ENCODE peak calls at places on chromosome 14, in four cellular contexts. N is OCI-LY7, O is tibial nerve, T is cardiac fibroblast. D is an unnamed sample.

GRCh38 chr14:95533822-95534221 is 1.0 kb upstream of the GLRX5 start:
- DNase-seq in T (no peak), N (peak), O (no peak), D (no peak)

GRCh38 chr14:78637489-78637888 is 467.3 kb downstream of the NRXN3 start:
- DNase-seq in O (no peak), T (no peak), N (no peak), D (no peak)

GRCh38 chr14:70707138-70708038 is 65.7 kb downstream of the TTC9 start:
- DNase-seq in O (no peak), N (no peak), T (peak), D (peak)

GRCh38 chr14:95442633-95443021 is 73.8 kb downstream of the SYNE3 start:
- DNase-seq in O (peak), T (peak), N (peak), D (peak)

GRCh38 chr14:64715628-64716412 is 11.6 kb downstream of the PLEKHG3 start:
- DNase-seq in N (no peak), T (no peak), O (no peak), D (peak)

GRCh38 chr14:51643137-51643536 is 8.6 kb upstream of the FRMD6 start:
- DNase-seq in T (no peak), N (no peak), O (no peak), D (peak)

GRCh38 chr14:100761481-100761880 is 34.8 kb downstream of the DLK1 start:
- DNase-seq in T (peak), O (no peak), N (no peak), D (peak)

GRCh38 chr14:51185754-51186153 is 54.3 kb upstream of the TMX1 start:
- DNase-seq in N (no peak), T (no peak), O (no peak), D (no peak)

GRCh38 chr14:95509512-95509911 is 6.9 kb downstream of the SYNE3 start:
- DNase-seq in O (no peak), N (no peak), T (no peak), D (no peak)

GRCh38 chr14:69312608-69313007 is 52.6 kb downstream of the GALNT16 start:
- DNase-seq in T (no peak), N (no peak), O (no peak), D (no peak)

GRCh38 chr14:50774542-50775267 is 56.3 kb downstream of the NIN start:
- DNase-seq in T (no peak), N (no peak), O (peak), D (no peak)

GRCh38 chr14:54627718-54628345 is 60.9 kb downstream of the SAMD4A start:
- DNase-seq in O (peak), T (peak), N (no peak), D (peak)

GRCh38 chr14:91317381-91318313 is 73.1 kb upstream of the GPR68 start:
- DNase-seq in N (peak), O (peak), T (peak), D (no peak)

GRCh38 chr14:63499701-63500250 is 43.4 kb downstream of the PPP2R5E start:
- DNase-seq in T (peak), O (peak), N (no peak), D (peak)

GRCh38 chr14:80275208-80275850 is 64.0 kb upstream of the DIO2 start:
- DNase-seq in O (no peak), T (peak), N (no peak), D (peak)

GRCh38 chr14:103402700-103403099 is 17.5 kb downstream of the MARK3 start:
- DNase-seq in T (peak), O (no peak), N (no peak), D (peak)

GRCh38 chr14:32826404-32827082 is 112.1 kb upstream of the NPAS3 start:
- DNase-seq in T (peak), N (no peak), O (no peak), D (peak)

GRCh38 chr14:24840204-24840893 is 206.4 kb upstream of the GZMB start:
- DNase-seq in N (no peak), T (peak), O (no peak), D (peak)

GRCh38 chr14:86780461-86780860 is 1212.5 kb downstream of the GALC start:
- DNase-seq in T (no peak), O (no peak), N (no peak), D (no peak)

GRCh38 chr14:51525705-51526104 is 126.0 kb upstream of the FRMD6 start:
- DNase-seq in N (no peak), T (no peak), O (no peak), D (no peak)

GRCh38 chr14:101458536-101459391 is 102.5 kb upstream of the DIO3 start:
- DNase-seq in T (no peak), N (no peak), O (no peak), D (no peak)

GRCh38 chr14:90510208-90510607 is 113.4 kb downstream of the CALM1 start:
- DNase-seq in T (no peak), N (no peak), O (no peak), D (no peak)

GRCh38 chr14:76995279-76996035 is 33.1 kb downstream of the IRF2BPL start:
- DNase-seq in T (no peak), O (no peak), N (no peak), D (no peak)

GRCh38 chr14:65412881-65413738 is 580 bp downstream of the FUT8 start:
- DNase-seq in N (peak), T (peak), O (peak), D (peak)

GRCh38 chr14:45787167-45787566 is 534.2 kb upstream of the MIS18BP1 start:
- DNase-seq in T (no peak), O (no peak), N (peak), D (peak)

GRCh38 chr14:75715926-75716780 is 55.1 kb downstream of the TTLL5 start:
- DNase-seq in T (peak), O (no peak), N (no peak), D (peak)

GRCh38 chr14:69077841-69078240 is 75.1 kb downstream of the DCAF5 start:
- DNase-seq in N (no peak), O (no peak), T (peak), D (peak)

GRCh38 chr14:34007902-34008301 is 57.0 kb upstream of the EGLN3 start:
- DNase-seq in T (no peak), O (no peak), N (no peak), D (no peak)

GRCh38 chr14:81465507-81466228 is 65.5 kb upstream of the STON2 start:
- DNase-seq in N (no peak), O (no peak), T (no peak), D (no peak)

GRCh38 chr14:92945959-92946846 is 23.3 kb downstream of the CHGA start:
- DNase-seq in O (peak), N (no peak), T (peak), D (peak)

GRCh38 chr14:33767721-33768457 is 183.0 kb downstream of the EGLN3 start:
- DNase-seq in N (no peak), O (no peak), T (peak), D (peak)

GRCh38 chr14:68210729-68211299 is 391.2 kb downstream of the RAD51B start:
- DNase-seq in N (peak), O (no peak), T (peak), D (peak)

DNA sequence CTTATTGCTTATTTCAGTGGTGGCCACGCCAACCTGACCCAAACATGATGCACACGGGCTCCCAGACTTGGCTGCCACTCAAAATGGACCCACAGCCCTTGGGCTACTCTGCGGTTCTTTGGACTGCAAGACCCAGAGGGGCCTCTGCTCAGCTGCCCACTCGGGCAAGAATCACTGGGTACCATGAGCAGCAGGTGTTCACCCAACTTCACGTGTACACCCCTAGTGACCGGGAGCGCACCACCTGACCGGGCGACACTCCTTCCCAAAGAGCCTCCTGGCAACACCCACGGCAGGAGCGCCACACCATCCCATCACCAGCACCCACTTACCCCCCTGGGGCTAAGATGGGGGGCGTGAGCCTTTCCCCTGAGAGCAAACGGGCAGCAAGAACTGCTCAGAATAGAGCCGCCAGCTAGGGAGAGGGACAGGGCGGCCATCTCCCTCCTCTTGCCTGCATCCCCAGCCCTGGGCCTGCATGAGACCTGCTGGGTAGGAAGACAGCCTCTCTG is 32.0 kb downstream of the CCNK start:
- DNase-seq in N (no peak), O (no peak), T (no peak), D (no peak)
- TF ChIP-seq CTCF in N (no peak), O (no peak), T (no peak), D (no peak)

GRCh38 chr14:94293578-94293924 is 483 bp upstream of the SERPINA10 start:
- DNase-seq in N (no peak), O (no peak), T (no peak), D (no peak)
- H3K4me3 ChIP-seq in N (no peak), O (no peak), T (no peak), D (no peak)

GRCh38 chr14:66918527-66918926 is 270.7 kb upstream of the GARIN2 start:
- DNase-seq in O (no peak), T (no peak), N (no peak), D (no peak)
- TF ChIP-seq CTCF in O (no peak), T (no peak), N (no peak), D (no peak)

GRCh38 chr14:21191261-21191808 is 35.5 kb upstream of the OR5AU1 start:
- DNase-seq in T (no peak), N (no peak), O (no peak), D (no peak)
- H3K4me3 ChIP-seq in T (no peak), N (peak), O (peak), D (no peak)

DNA sequence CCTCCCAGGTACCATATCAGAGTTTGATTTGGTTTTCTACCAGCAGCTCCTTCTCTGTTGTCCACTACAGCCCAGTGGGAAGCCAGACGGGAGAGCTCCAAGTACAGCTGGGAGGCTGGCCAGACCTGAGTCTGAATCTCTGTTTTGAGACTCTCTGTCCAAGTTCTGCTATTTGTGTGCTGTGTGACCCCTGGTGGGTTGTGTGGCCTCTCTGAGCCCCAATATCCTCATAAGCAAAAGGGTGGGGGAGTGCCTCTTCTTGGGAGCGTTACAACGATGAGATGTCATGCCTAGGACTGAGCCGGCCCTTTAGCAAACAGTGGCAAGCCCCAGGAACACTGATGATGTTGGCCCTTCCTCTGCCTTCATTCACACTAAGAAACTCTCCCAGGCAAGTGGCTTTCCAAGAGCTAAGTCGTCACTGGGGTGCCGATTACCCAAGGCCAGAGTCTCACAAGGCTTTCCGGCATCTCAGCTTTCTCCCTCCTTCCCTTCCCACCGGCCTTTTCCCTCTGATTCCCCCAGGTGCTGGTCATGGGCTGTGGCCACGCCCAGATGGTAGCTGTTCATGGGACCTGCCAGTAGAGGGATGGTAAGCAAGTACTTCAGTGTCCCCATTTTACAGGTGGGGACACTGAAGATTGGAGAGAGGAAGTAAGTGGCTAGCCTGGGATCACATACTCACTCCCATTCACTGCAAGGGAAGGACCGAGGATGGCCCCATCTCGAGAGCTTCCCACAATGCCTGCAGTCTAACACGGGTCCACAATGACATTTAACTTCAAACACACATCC is 47.7 kb downstream of the BCL11B start:
- DNase-seq in O (no peak), T (no peak), N (no peak), D (no peak)
- TF ChIP-seq CTCF in O (no peak), T (no peak), N (no peak), D (no peak)